ENCODE peak calls at places on chromosome 4, in nine cellular contexts. A, M, S, I, X, R, H, D and Y are unnamed samples.

GRCh38 chr4:129344058-129344457 is 248.1 kb downstream of the C4orf33 start:
- DNase-seq in A (peak), M (peak), S (no peak), I (no peak), X (no peak), R (no peak), H (peak), D (peak), Y (no peak)

GRCh38 chr4:124177647-124178425 is 534.7 kb downstream of the ANKRD50 start:
- DNase-seq in A (no peak), M (peak), S (no peak), I (no peak), X (no peak), R (no peak), H (no peak), D (no peak), Y (no peak)

GRCh38 chr4:47654972-47655693 is 170.1 kb downstream of the ATP10D start:
- DNase-seq in A (no peak), M (no peak), S (no peak), I (no peak), X (no peak), R (no peak), H (no peak), D (no peak), Y (no peak)

GRCh38 chr4:78954048-78954666 is 14.9 kb upstream of the PAQR3 start:
- DNase-seq in A (peak), M (no peak), S (no peak), I (no peak), X (no peak), R (no peak), H (no peak), D (peak), Y (no peak)

GRCh38 chr4:101501421-101501820 is 154.1 kb upstream of the PPP3CA start:
- DNase-seq in A (no peak), M (no peak), S (no peak), I (no peak), X (no peak), R (no peak), H (no peak), D (no peak), Y (no peak)

GRCh38 chr4:105471566-105472176 is 2.2 kb downstream of the PPA2 start:
- DNase-seq in A (peak), M (peak), S (peak), I (peak), X (peak), R (no peak), H (peak), D (peak), Y (peak)

GRCh38 chr4:95693594-95693993 is 144.8 kb upstream of the UNC5C start:
- DNase-seq in A (peak), M (no peak), S (no peak), I (no peak), X (no peak), R (no peak), H (no peak), D (peak), Y (no peak)

GRCh38 chr4:147194107-147194506 is 248.4 kb upstream of the TTC29 start:
- DNase-seq in A (no peak), M (no peak), S (no peak), I (no peak), X (no peak), R (no peak), H (no peak), D (peak), Y (no peak)

GRCh38 chr4:183201331-183201730 is 102.3 kb downstream of the WWC2 start:
- DNase-seq in A (no peak), M (peak), S (no peak), I (no peak), X (no peak), R (no peak), H (no peak), D (no peak), Y (no peak)

GRCh38 chr4:81427605-81427922 is 44.1 kb downstream of the RASGEF1B start:
- DNase-seq in A (no peak), M (no peak), S (no peak), I (no peak), X (no peak), R (no peak), H (no peak), D (no peak), Y (no peak)

GRCh38 chr4:75514131-75514948 is at the start of the genes RCHY1 and THAP6:
- DNase-seq in A (peak), M (peak), S (peak), I (peak), X (peak), R (peak), H (peak), D (peak), Y (peak)

GRCh38 chr4:158856852-158857251 is 88.0 kb downstream of the FNIP2 start:
- DNase-seq in A (peak), M (peak), S (no peak), I (no peak), X (no peak), R (no peak), H (no peak), D (peak), Y (no peak)

GRCh38 chr4:149145803-149146202 is 669.8 kb downstream of the IQCM start:
- DNase-seq in A (no peak), M (peak), S (no peak), I (no peak), X (no peak), R (no peak), H (no peak), D (no peak), Y (no peak)

GRCh38 chr4:2350982-2351381 is 67.5 kb downstream of the ZFYVE28 start:
- DNase-seq in A (no peak), M (no peak), S (no peak), I (no peak), X (peak), R (peak), H (no peak), D (no peak), Y (no peak)

GRCh38 chr4:14222630-14223029 is 595.1 kb upstream of the BOD1L1 start:
- DNase-seq in A (no peak), M (no peak), S (no peak), I (no peak), X (no peak), R (peak), H (no peak), D (no peak), Y (no peak)

GRCh38 chr4:53563824-53564223 is 27.5 kb downstream of the LNX1 start:
- DNase-seq in A (no peak), M (peak), S (no peak), I (no peak), X (no peak), R (no peak), H (no peak), D (peak), Y (no peak)

GRCh38 chr4:98203406-98204235 is 57.6 kb upstream of the RAP1GDS1 start:
- DNase-seq in A (peak), M (no peak), S (no peak), I (no peak), X (no peak), R (no peak), H (no peak), D (peak), Y (no peak)